ENCODE peak calls at places on chromosomes 13 and 19, in five cellular contexts. E is astrocyte of the spinal cord; P is psoas muscle; T is CD8-positive, alpha-beta memory T cell; D is ascending aorta. S is an unnamed sample.

GRCh38 chr13:30091035-30091434 is 216.3 kb downstream of the KATNAL1 start:
- DNase-seq in P (no peak), T (no peak), E (no peak), D (no peak), S (no peak)

GRCh38 chr13:41652735-41653361 is 195.5 kb downstream of the RGCC start:
- DNase-seq in D (no peak), P (no peak), E (peak), T (peak), S (peak)

GRCh38 chr19:19835560-19836038 is 14.0 kb upstream of the ZNF506 start:
- DNase-seq in E (no peak), D (no peak), P (no peak), T (no peak), S (no peak)

GRCh38 chr13:112940236-112940635 is 28.8 kb upstream of the MCF2L start:
- DNase-seq in T (no peak), D (no peak), E (no peak), P (no peak), S (no peak)

GRCh38 chr19:46383846-46384245 is 29.5 kb downstream of the CCDC8 start:
- DNase-seq in D (no peak), T (peak), P (no peak), E (no peak), S (no peak)

GRCh38 chr19:1616396-1616795 is 11.1 kb upstream of the UQCR11 start:
- DNase-seq in D (no peak), P (no peak), E (no peak), T (no peak), S (no peak)

GRCh38 chr19:19361075-19361594 is 40.5 kb downstream of the MAU2 start:
- DNase-seq in P (peak), E (peak), D (no peak), T (peak), S (peak)

GRCh38 chr13:28340272-28340793 is 154.6 kb downstream of the FLT1 start:
- DNase-seq in P (no peak), E (no peak), D (no peak), T (no peak), S (peak)

GRCh38 chr13:94706101-94706853 is 6.1 kb downstream of the SOX21 start:
- DNase-seq in T (no peak), P (no peak), D (no peak), E (no peak), S (no peak)

GRCh38 chr19:55406869-55407624 is 541 bp downstream of the UBE2S start:
- DNase-seq in P (peak), E (peak), D (no peak), T (no peak), S (peak)

GRCh38 chr13:107808388-107808787 is 406.9 kb downstream of the LIG4 start:
- DNase-seq in T (no peak), D (no peak), E (no peak), P (no peak), S (peak)

GRCh38 chr13:75788494-75788991 is 152.4 kb downstream of the LMO7 start:
- DNase-seq in E (peak), P (peak), D (no peak), T (no peak), S (peak)

GRCh38 chr13:112522578-112522977 is 65.4 kb downstream of the TUBGCP3 start:
- DNase-seq in P (no peak), T (no peak), D (no peak), E (peak), S (no peak)

GRCh38 chr13:84983321-84983720 is 815.9 kb downstream of the SLITRK6 start:
- DNase-seq in D (no peak), P (no peak), T (no peak), E (no peak), S (no peak)

GRCh38 chr13:29507356-29507755 is 88.1 kb downstream of the SLC7A1 start:
- DNase-seq in T (no peak), E (no peak), D (no peak), P (peak), S (no peak)

GRCh38 chr13:38002596-38002995 is 133.0 kb upstream of the TRPC4 start:
- DNase-seq in P (no peak), D (no peak), E (no peak), T (no peak), S (no peak)

GRCh38 chr19:57560049-57560491 is 407 bp upstream of the ZNF550 start:
- DNase-seq in D (no peak), T (no peak), P (peak), E (peak), S (peak)

GRCh38 chr13:92719868-92720267 is 506.7 kb upstream of the GPC6 start:
- DNase-seq in E (peak), D (no peak), T (no peak), P (no peak), S (no peak)

GRCh38 chr19:10885241-10886169 is 14.2 kb downstream of the CARM1 start:
- DNase-seq in D (no peak), E (no peak), T (no peak), P (no peak), S (peak)

GRCh38 chr19:10889880-10890279 is 18.5 kb downstream of the CARM1 start:
- DNase-seq in D (no peak), P (no peak), T (no peak), E (no peak), S (no peak)

GRCh38 chr19:10888421-10888866 is 17.1 kb downstream of the CARM1 start:
- DNase-seq in E (no peak), P (no peak), T (no peak), D (no peak), S (no peak)

GRCh38 chr19:10884273-10884672 is 12.9 kb downstream of the CARM1 start:
- DNase-seq in P (no peak), T (no peak), D (no peak), E (peak), S (peak)

GRCh38 chr19:10887616-10888367 is 16.4 kb downstream of the CARM1 start:
- DNase-seq in E (no peak), T (no peak), D (no peak), P (no peak), S (peak)
- H3K4me3 ChIP-seq in E (no peak), T (no peak), D (no peak), P (no peak), S (no peak)

GRCh38 chr13:46172531-46172991 is 9.4 kb downstream of the LCP1 start:
- DNase-seq in D (no peak), T (peak), P (no peak), E (no peak), S (no peak)

GRCh38 chr13:46170268-46170667 is 11.7 kb downstream of the LCP1 start:
- DNase-seq in D (no peak), P (no peak), T (peak), E (no peak), S (no peak)

GRCh38 chr13:46171739-46172138 is 10.2 kb downstream of the LCP1 start:
- DNase-seq in E (no peak), T (no peak), P (no peak), D (no peak), S (no peak)

GRCh38 chr13:46170687-46171086 is 11.3 kb downstream of the LCP1 start:
- DNase-seq in T (peak), P (no peak), D (no peak), E (no peak), S (no peak)

DNA sequence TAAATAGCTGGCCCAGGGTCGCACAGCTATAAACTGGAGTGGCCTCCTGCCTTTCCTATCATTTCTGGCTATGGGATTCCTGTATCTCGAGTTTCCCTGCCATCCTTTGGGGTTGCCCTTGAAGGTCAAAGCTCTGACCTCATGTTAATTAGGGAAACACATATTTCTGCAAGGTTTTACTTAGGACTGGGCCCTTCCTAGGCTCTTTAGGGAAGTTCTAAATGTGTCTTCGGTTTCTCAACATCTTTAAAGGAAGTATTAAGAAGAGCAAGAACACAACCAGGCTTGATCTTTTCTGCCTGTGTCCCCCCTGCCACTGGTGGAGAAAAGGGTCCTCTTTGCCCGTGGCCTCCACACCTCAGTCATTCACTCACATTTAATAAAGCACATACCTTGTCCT is 10.8 kb downstream of the LCP1 start:
- DNase-seq in E (no peak), P (no peak), D (no peak), T (no peak), S (no peak)
- H3K4me3 ChIP-seq in E (no peak), P (no peak), D (no peak), T (peak), S (no peak)

GRCh38 chr19:3361384-3362216 is 4.8 kb upstream of the NFIC start:
- DNase-seq in E (no peak), P (peak), T (no peak), D (no peak), S (no peak)

GRCh38 chr19:3358919-3359849 is 7.2 kb upstream of the NFIC start:
- DNase-seq in P (peak), D (no peak), T (peak), E (peak), S (peak)

GRCh38 chr19:3358392-3358918 is 7.9 kb upstream of the NFIC start:
- DNase-seq in P (no peak), E (no peak), D (no peak), T (peak), S (no peak)

GRCh38 chr19:3360494-3361383 is 5.6 kb upstream of the NFIC start:
- DNase-seq in T (peak), E (no peak), D (no peak), P (peak), S (peak)

DNA sequence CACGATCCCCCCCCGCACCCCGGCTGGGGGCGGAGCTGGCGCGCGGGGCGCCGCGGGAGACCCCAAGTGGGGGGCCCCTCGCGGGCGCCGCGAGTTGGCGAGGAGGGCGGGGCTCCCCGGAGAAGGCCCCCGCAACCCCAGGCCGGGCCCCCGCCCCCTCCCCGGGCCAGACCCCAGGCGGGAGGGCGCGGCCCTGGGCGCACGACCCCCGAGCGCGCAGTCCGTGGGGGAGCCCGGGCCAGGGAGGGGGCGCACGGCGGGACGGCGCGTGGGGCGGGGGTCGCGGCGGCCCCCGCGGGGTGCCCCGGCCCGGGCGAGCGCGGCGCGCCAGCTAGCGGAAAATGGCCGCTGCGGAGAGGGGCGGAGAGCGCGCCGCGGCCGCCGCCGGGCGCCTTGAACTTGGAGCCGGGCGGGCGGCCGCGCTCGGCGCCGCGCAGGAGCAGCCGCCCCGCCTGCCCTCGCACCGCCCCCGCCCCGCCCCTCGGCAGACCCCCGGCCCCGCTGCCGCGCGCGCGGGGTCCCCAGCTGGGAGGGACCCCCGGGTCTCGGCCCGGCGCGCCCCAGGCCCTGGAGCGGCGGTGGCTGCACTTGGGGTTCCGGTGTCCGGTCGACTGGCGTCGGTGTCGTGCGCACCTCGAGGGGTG is 6.4 kb upstream of the NFIC start:
- DNase-seq in E (no peak), D (no peak), T (no peak), P (no peak), S (peak)
- H3K4me3 ChIP-seq in E (peak), D (peak), T (peak), P (peak), S (peak)

DNA sequence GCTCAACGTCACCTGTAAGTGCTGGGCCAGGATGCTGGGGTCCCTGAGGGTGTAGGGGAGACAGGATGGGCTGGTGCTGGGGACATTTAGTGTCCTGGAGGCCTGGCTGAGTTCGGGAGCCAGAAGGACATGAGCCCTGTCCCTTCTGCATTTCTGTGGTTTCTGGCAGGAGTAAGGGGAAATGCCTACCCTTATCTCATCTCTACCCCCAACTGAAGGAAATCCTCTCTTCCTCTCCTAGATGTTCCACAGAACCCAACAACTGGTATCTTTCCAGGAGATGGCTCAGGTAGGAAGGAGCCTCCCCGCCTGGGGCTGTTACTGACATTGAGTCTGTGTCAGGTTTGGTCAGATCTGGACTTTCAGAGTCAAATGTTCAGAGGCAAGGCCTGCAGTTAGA is 1.2 kb downstream of the CD33 start:
- DNase-seq in D (no peak), E (no peak), P (no peak), T (no peak), S (no peak)
- H3K4me3 ChIP-seq in D (no peak), E (no peak), P (peak), T (no peak), S (no peak)

GRCh38 chr19:14150041-14150769 is 13.8 kb upstream of the ASF1B start:
- DNase-seq in E (no peak), P (no peak), D (no peak), T (no peak), S (no peak)

GRCh38 chr19:14150770-14151661 is 14.6 kb upstream of the ASF1B start:
- DNase-seq in P (no peak), D (no peak), E (no peak), T (no peak), S (no peak)

GRCh38 chr19:14147797-14148605 is 11.6 kb upstream of the ASF1B start:
- DNase-seq in E (peak), P (peak), D (no peak), T (peak), S (peak)

GRCh38 chr19:14149011-14149410 is 12.6 kb upstream of the ASF1B start:
- DNase-seq in P (no peak), D (no peak), E (no peak), T (no peak), S (no peak)

GRCh38 chr19:14149509-14149994 is 13.2 kb upstream of the ASF1B start:
- DNase-seq in D (no peak), E (peak), T (peak), P (peak), S (no peak)
- H3K4me3 ChIP-seq in D (peak), E (no peak), T (peak), P (peak), S (peak)

DNA sequence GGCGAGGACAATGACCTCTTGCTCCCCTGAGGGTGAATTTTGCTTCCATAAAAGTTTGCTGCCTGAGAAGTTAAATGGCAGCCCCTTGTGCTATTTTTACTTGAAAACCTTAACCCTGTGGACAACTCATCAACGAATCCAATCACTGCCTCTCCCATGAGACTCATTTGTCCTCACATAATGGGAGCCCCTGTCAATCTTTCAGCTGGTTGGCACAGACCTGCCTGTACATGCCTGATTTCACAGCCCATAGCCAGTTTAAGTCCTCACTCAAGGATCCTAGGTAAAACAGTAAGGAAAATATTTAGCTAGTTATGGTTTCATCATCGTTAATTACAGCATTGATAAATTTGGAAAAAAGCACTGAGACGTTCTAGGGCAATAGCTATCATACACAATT is 207.4 kb downstream of the NHLRC3 start:
- DNase-seq in T (no peak), D (no peak), E (no peak), P (no peak), S (no peak)
- H3K4me3 ChIP-seq in T (no peak), D (no peak), E (no peak), P (no peak), S (no peak)

GRCh38 chr19:50204811-50205675 is 1.6 kb downstream of the MYH14 start:
- DNase-seq in D (no peak), T (no peak), P (peak), E (no peak), S (no peak)
- H3K4me3 ChIP-seq in D (peak), T (no peak), P (peak), E (no peak), S (peak)

DNA sequence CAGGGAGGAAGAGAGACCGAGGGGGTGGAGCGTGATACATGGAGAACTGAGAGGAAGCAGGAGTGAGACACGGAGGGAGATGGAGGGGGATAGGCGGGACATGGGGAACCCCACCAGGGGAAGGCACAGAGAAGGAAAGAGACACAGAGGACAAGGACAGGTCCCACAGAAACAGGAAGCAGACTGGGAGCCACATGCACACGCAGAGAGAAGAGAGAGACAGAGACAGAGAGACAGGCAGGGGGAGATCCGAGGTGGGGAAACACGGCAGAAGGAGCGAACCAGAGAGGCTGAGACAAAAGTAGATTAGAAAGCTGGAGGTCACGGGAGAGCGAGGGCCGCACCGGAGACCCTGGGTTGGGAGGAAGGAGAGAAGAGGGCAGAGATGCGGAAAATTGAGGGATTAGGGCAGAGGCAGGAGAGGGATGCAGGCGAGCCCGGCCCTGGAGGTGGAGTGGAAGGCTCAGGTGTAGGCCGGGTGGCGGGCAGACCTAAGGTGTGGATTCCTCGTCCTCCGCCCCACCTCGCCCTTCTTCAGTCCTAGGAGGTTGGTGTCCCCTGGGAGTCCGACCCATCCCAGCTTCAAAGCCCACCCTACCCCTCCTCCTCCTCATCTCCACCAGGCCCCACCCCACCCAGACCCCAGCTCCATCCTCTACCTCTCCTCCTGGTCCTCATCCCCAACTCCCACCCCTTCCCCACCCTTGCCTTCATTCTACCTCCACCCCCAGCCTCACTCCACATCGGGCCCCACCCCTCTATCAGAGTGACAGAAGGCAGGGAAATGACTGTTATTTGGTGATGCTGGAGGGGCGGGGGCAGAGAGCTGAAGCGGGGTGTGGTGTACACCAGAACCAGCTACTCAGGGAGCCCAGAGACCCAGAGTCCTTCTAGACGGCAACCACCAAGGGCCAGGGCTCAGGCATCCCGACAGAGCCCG is 6.7 kb downstream of the ERFL start:
- DNase-seq in P (peak), D (no peak), T (no peak), E (no peak), S (no peak)
- H3K4me3 ChIP-seq in P (no peak), D (no peak), T (no peak), E (no peak), S (no peak)

DNA sequence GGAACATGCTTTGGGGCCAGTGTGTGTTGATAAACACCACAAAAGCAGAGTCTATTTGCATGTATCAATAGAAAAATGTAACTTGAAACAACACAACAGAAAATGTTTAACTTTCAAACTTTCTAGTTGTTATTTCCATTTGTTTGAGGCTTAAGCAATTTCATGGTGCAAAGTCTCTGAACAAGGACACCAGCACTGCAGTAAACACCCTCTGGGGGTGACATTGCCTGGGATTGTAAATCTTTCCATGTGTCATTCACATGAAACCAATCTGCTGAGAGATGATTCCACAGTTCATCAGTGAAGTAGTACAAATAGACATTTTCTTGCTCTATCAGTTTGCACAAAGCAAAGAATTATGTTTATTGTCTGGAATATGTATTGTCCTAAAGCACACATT is 124.5 kb downstream of the ITGBL1 start:
- DNase-seq in D (no peak), T (no peak), P (no peak), E (no peak), S (peak)
- H3K4me3 ChIP-seq in D (no peak), T (no peak), P (no peak), E (no peak), S (no peak)